ENCODE peak calls at places on chromosomes 3 and 15, in six cellular contexts. O is fibroblast of pulmonary artery; Y is glomerular endothelial cell; B is CD4-positive, alpha-beta T cell; V is GM10248; E is aorta. P is an unnamed sample.
A peak's percentile ranks its signal among the peaks of the same experiment; 100 is the strongest.

GRCh38 chr3:107346559-107346958 is 30.7 kb upstream of the CCDC54 start:
- DNase-seq in O (peak; percentile 19), E (no peak), Y (no peak), V (no peak), B (no peak), P (no peak)

GRCh38 chr15:57220220-57220619 is 156.1 kb upstream of the CGNL1 start:
- DNase-seq in B (no peak), E (no peak), V (no peak), O (peak; percentile 64), Y (no peak), P (no peak)

GRCh38 chr3:112074616-112075497 is 11.3 kb upstream of the C3orf52 start:
- DNase-seq in V (no peak), Y (peak; percentile 67), B (no peak), O (peak; percentile 94), E (no peak), P (no peak)

GRCh38 chr15:29216955-29217354 is 52.7 kb downstream of the NSMCE3 start:
- DNase-seq in B (no peak), O (no peak), V (no peak), E (no peak), Y (no peak), P (no peak)

GRCh38 chr3:87307805-87308204 is 31.4 kb upstream of the POU1F1 start:
- DNase-seq in V (no peak), E (no peak), O (peak; percentile 7), Y (no peak), B (no peak), P (no peak)

GRCh38 chr3:52374173-52374572 is 58.1 kb downstream of the DNAH1 start:
- DNase-seq in E (no peak), B (no peak), O (no peak), V (no peak), Y (no peak), P (no peak)

GRCh38 chr15:98663045-98663444 is 14.7 kb downstream of the IGF1R start:
- DNase-seq in B (no peak), V (no peak), O (no peak), Y (no peak), E (no peak), P (no peak)

GRCh38 chr15:87816811-87817210 is 439.7 kb downstream of the NTRK3 start:
- DNase-seq in O (peak; percentile 87), Y (no peak), B (no peak), V (no peak), E (no peak), P (no peak)

GRCh38 chr15:55774113-55774970 is 31.4 kb upstream of the PRTG start:
- DNase-seq in V (peak; percentile 53), O (peak; percentile 30), B (peak; percentile 37), E (peak; percentile 48), Y (no peak), P (no peak)

GRCh38 chr3:52830535-52831258 is at the start of gene ITIH4:
- DNase-seq in B (no peak), Y (no peak), O (no peak), E (no peak), V (no peak), P (no peak)

GRCh38 chr3:124577494-124578167 is 152.6 kb upstream of the UMPS start:
- DNase-seq in E (no peak), Y (no peak), B (no peak), V (peak; percentile 51), O (no peak), P (no peak)

GRCh38 chr15:90016721-90017120 is 15.6 kb downstream of the ZNF710 start:
- DNase-seq in E (no peak), B (no peak), O (no peak), Y (no peak), V (no peak), P (no peak)

GRCh38 chr15:97652700-97653167 is 307.8 kb upstream of the ARRDC4 start:
- DNase-seq in V (no peak), O (no peak), E (no peak), Y (no peak), B (no peak), P (no peak)

GRCh38 chr15:29765234-29765841 is 56.9 kb downstream of the TJP1 start:
- DNase-seq in E (no peak), O (no peak), B (no peak), Y (no peak), V (no peak), P (no peak)

GRCh38 chr3:127630811-127631714 is 2.1 kb downstream of the PODXL2 start:
- DNase-seq in Y (no peak), V (no peak), B (no peak), E (no peak), O (no peak), P (no peak)

GRCh38 chr3:44712455-44713075 is at the start of gene ZNF502:
- DNase-seq in B (peak; percentile 64), O (peak; percentile 93), V (peak; percentile 25), E (peak; percentile 91), Y (peak; percentile 54), P (no peak)

GRCh38 chr3:127043731-127044510 is 61.0 kb downstream of the PLXNA1 start:
- DNase-seq in V (no peak), E (peak; percentile 45), B (no peak), O (no peak), Y (no peak), P (no peak)

GRCh38 chr15:96372554-96372953 is 42.1 kb downstream of the NR2F2 start:
- DNase-seq in V (no peak), O (no peak), Y (no peak), E (no peak), B (no peak), P (no peak)

GRCh38 chr15:83248151-83248851 is 36.2 kb downstream of the BNC1 start:
- DNase-seq in B (no peak), E (no peak), O (peak; percentile 86), Y (peak; percentile 63), V (peak; percentile 29), P (no peak)

GRCh38 chr3:53065841-53066480 is 20.1 kb upstream of the SFMBT1 start:
- DNase-seq in V (no peak), Y (no peak), B (no peak), O (no peak), E (peak; percentile 24), P (no peak)

GRCh38 chr15:80240261-80240660 is 11.8 kb downstream of the CTXND1 start:
- DNase-seq in B (no peak), E (no peak), Y (no peak), V (no peak), O (no peak), P (no peak)

GRCh38 chr3:186124618-186125017 is 15.7 kb upstream of the ETV5 start:
- DNase-seq in O (no peak), V (no peak), E (no peak), B (no peak), Y (no peak), P (no peak)

GRCh38 chr15:56208185-56208584 is 35.5 kb downstream of the RFX7 start:
- DNase-seq in B (no peak), Y (no peak), E (no peak), O (no peak), V (no peak), P (no peak)

GRCh38 chr3:29759443-29760033 is 478.7 kb downstream of the RBMS3 start:
- DNase-seq in B (no peak), V (no peak), Y (no peak), O (peak; percentile 65), E (no peak), P (no peak)

GRCh38 chr3:12363397-12364195 is 74.7 kb downstream of the PPARG start:
- DNase-seq in Y (no peak), B (no peak), O (no peak), V (no peak), E (no peak), P (no peak)

GRCh38 chr3:125003369-125003853 is 52.4 kb downstream of the HEG1 start:
- DNase-seq in B (no peak), Y (no peak), E (no peak), V (no peak), O (peak; percentile 67), P (no peak)

GRCh38 chr3:157201648-157202278 is 41.8 kb upstream of the CCNL1 start:
- DNase-seq in Y (peak; percentile 33), E (no peak), B (no peak), V (peak; percentile 60), O (peak; percentile 71), P (no peak)

GRCh38 chr15:100669260-100669659 is 66.9 kb downstream of the ASB7 start:
- DNase-seq in B (no peak), V (no peak), O (no peak), E (no peak), Y (no peak), P (no peak)

GRCh38 chr3:87182023-87182422 is 45.1 kb upstream of the CHMP2B start:
- DNase-seq in Y (no peak), B (no peak), V (no peak), O (no peak), E (no peak), P (no peak)

GRCh38 chr15:42602501-42602900 is 27.1 kb downstream of the STARD9 start:
- DNase-seq in B (no peak), Y (no peak), E (no peak), V (no peak), O (no peak), P (no peak)

GRCh38 chr15:50883903-50884302 is 24.6 kb upstream of the AP4E1 start:
- DNase-seq in O (peak; percentile 65), E (peak; percentile 51), V (peak; percentile 20), Y (no peak), B (no peak), P (no peak)

GRCh38 chr3:98574157-98574556 is 19.3 kb downstream of the CPOX start:
- DNase-seq in E (no peak), O (no peak), Y (no peak), B (no peak), V (no peak), P (no peak)

GRCh38 chr15:80404057-80404718 is at the start of gene ARNT2:
- DNase-seq in E (no peak), O (no peak), V (peak; percentile 30), B (no peak), Y (no peak), P (no peak)